ENCODE peak calls at places on chromosomes 2 and 18, in nine cellular contexts. One of them, this sample, is unnamed.

GRCh38 chr18:79540161-79540913 is 139.3 kb upstream of the CTDP1 start:
- DNase-seq in activated B cell treated with CpG ODN at 0.5 μM for 24 hours: no peak
- DNase-seq in astrocyte of the spinal cord: no peak
- DNase-seq in breast epithelium: peak
- DNase-seq in endothelial cell: no peak
- DNase-seq in fibroblast of lung: no peak
- DNase-seq in CD4-positive, alpha-beta T cell: no peak
- DNase-seq in adrenal gland: no peak
- DNase-seq in neural progenitor cell: no peak
- DNase-seq in this sample: no peak

GRCh38 chr2:41905597-41906324 is 142.1 kb upstream of the PKDCC start:
- DNase-seq in endothelial cell: no peak
- DNase-seq in activated B cell treated with CpG ODN at 0.5 μM for 24 hours: no peak
- DNase-seq in astrocyte of the spinal cord: no peak
- DNase-seq in fibroblast of lung: no peak
- DNase-seq in CD4-positive, alpha-beta T cell: no peak
- DNase-seq in breast epithelium: no peak
- DNase-seq in adrenal gland: no peak
- DNase-seq in neural progenitor cell: no peak
- DNase-seq in this sample: no peak

GRCh38 chr18:25831226-25831828 is 259.1 kb downstream of the SS18 start:
- DNase-seq in endothelial cell: no peak
- DNase-seq in fibroblast of lung: no peak
- DNase-seq in adrenal gland: peak
- DNase-seq in astrocyte of the spinal cord: no peak
- DNase-seq in activated B cell treated with CpG ODN at 0.5 μM for 24 hours: no peak
- DNase-seq in neural progenitor cell: no peak
- DNase-seq in CD4-positive, alpha-beta T cell: no peak
- DNase-seq in breast epithelium: no peak
- DNase-seq in this sample: no peak

GRCh38 chr2:222690564-222691200 is 19.2 kb downstream of the MOGAT1 start:
- DNase-seq in fibroblast of lung: peak
- DNase-seq in astrocyte of the spinal cord: peak
- DNase-seq in endothelial cell: peak
- DNase-seq in adrenal gland: peak
- DNase-seq in neural progenitor cell: peak
- DNase-seq in breast epithelium: peak
- DNase-seq in CD4-positive, alpha-beta T cell: peak
- DNase-seq in activated B cell treated with CpG ODN at 0.5 μM for 24 hours: peak
- DNase-seq in this sample: peak

GRCh38 chr18:45275367-45276113 is 339.7 kb upstream of the SLC14A2 start:
- DNase-seq in fibroblast of lung: peak
- DNase-seq in CD4-positive, alpha-beta T cell: no peak
- DNase-seq in activated B cell treated with CpG ODN at 0.5 μM for 24 hours: no peak
- DNase-seq in breast epithelium: no peak
- DNase-seq in adrenal gland: no peak
- DNase-seq in astrocyte of the spinal cord: peak
- DNase-seq in neural progenitor cell: peak
- DNase-seq in endothelial cell: no peak
- DNase-seq in this sample: peak

GRCh38 chr2:108691447-108691846 is 27.8 kb upstream of the RANBP2 start:
- DNase-seq in neural progenitor cell: no peak
- DNase-seq in endothelial cell: no peak
- DNase-seq in breast epithelium: no peak
- DNase-seq in CD4-positive, alpha-beta T cell: no peak
- DNase-seq in fibroblast of lung: no peak
- DNase-seq in activated B cell treated with CpG ODN at 0.5 μM for 24 hours: no peak
- DNase-seq in astrocyte of the spinal cord: no peak
- DNase-seq in adrenal gland: no peak
- DNase-seq in this sample: no peak

GRCh38 chr2:12456293-12457151 is 260.2 kb upstream of the TRIB2 start:
- DNase-seq in fibroblast of lung: peak
- DNase-seq in breast epithelium: peak
- DNase-seq in adrenal gland: peak
- DNase-seq in activated B cell treated with CpG ODN at 0.5 μM for 24 hours: peak
- DNase-seq in neural progenitor cell: peak
- DNase-seq in CD4-positive, alpha-beta T cell: peak
- DNase-seq in endothelial cell: no peak
- DNase-seq in astrocyte of the spinal cord: peak
- DNase-seq in this sample: peak

GRCh38 chr18:73739098-73739497 is 408.5 kb downstream of the FBXO15 start:
- DNase-seq in neural progenitor cell: no peak
- DNase-seq in adrenal gland: no peak
- DNase-seq in astrocyte of the spinal cord: peak
- DNase-seq in endothelial cell: no peak
- DNase-seq in breast epithelium: no peak
- DNase-seq in CD4-positive, alpha-beta T cell: no peak
- DNase-seq in fibroblast of lung: no peak
- DNase-seq in activated B cell treated with CpG ODN at 0.5 μM for 24 hours: no peak
- DNase-seq in this sample: no peak

GRCh38 chr18:35580748-35581534 is 599 bp upstream of the GALNT1 start:
- DNase-seq in adrenal gland: peak
- DNase-seq in breast epithelium: peak
- DNase-seq in neural progenitor cell: peak
- DNase-seq in fibroblast of lung: peak
- DNase-seq in activated B cell treated with CpG ODN at 0.5 μM for 24 hours: peak
- DNase-seq in astrocyte of the spinal cord: peak
- DNase-seq in CD4-positive, alpha-beta T cell: peak
- DNase-seq in endothelial cell: peak
- DNase-seq in this sample: peak

GRCh38 chr2:162890690-162891311 is 52.2 kb upstream of the KCNH7 start:
- DNase-seq in adrenal gland: peak
- DNase-seq in neural progenitor cell: peak
- DNase-seq in astrocyte of the spinal cord: peak
- DNase-seq in CD4-positive, alpha-beta T cell: no peak
- DNase-seq in fibroblast of lung: peak
- DNase-seq in endothelial cell: peak
- DNase-seq in breast epithelium: no peak
- DNase-seq in activated B cell treated with CpG ODN at 0.5 μM for 24 hours: no peak
- DNase-seq in this sample: peak

GRCh38 chr2:145530653-145531052 is 1010.7 kb upstream of the ZEB2 start:
- DNase-seq in fibroblast of lung: no peak
- DNase-seq in breast epithelium: no peak
- DNase-seq in activated B cell treated with CpG ODN at 0.5 μM for 24 hours: no peak
- DNase-seq in astrocyte of the spinal cord: no peak
- DNase-seq in CD4-positive, alpha-beta T cell: no peak
- DNase-seq in adrenal gland: no peak
- DNase-seq in endothelial cell: no peak
- DNase-seq in neural progenitor cell: no peak
- DNase-seq in this sample: no peak

GRCh38 chr2:197008229-197008628 is 81.7 kb upstream of the PGAP1 start:
- DNase-seq in fibroblast of lung: peak
- DNase-seq in activated B cell treated with CpG ODN at 0.5 μM for 24 hours: no peak
- DNase-seq in CD4-positive, alpha-beta T cell: no peak
- DNase-seq in astrocyte of the spinal cord: no peak
- DNase-seq in endothelial cell: no peak
- DNase-seq in adrenal gland: no peak
- DNase-seq in breast epithelium: no peak
- DNase-seq in neural progenitor cell: no peak
- DNase-seq in this sample: peak

GRCh38 chr2:240991378-240992263 is 6.8 kb upstream of the SNED1 start:
- DNase-seq in neural progenitor cell: no peak
- DNase-seq in adrenal gland: peak
- DNase-seq in breast epithelium: peak
- DNase-seq in CD4-positive, alpha-beta T cell: peak
- DNase-seq in activated B cell treated with CpG ODN at 0.5 μM for 24 hours: peak
- DNase-seq in fibroblast of lung: peak
- DNase-seq in endothelial cell: no peak
- DNase-seq in astrocyte of the spinal cord: peak
- DNase-seq in this sample: peak

GRCh38 chr2:40488101-40488598 is 36.3 kb upstream of the SLC8A1 start:
- DNase-seq in astrocyte of the spinal cord: peak
- DNase-seq in neural progenitor cell: peak
- DNase-seq in endothelial cell: no peak
- DNase-seq in adrenal gland: no peak
- DNase-seq in activated B cell treated with CpG ODN at 0.5 μM for 24 hours: no peak
- DNase-seq in CD4-positive, alpha-beta T cell: no peak
- DNase-seq in fibroblast of lung: peak
- DNase-seq in breast epithelium: no peak
- DNase-seq in this sample: peak

GRCh38 chr2:74009577-74009976 is 24.9 kb downstream of the TET3 start:
- DNase-seq in astrocyte of the spinal cord: no peak
- DNase-seq in breast epithelium: no peak
- DNase-seq in endothelial cell: no peak
- DNase-seq in fibroblast of lung: no peak
- DNase-seq in activated B cell treated with CpG ODN at 0.5 μM for 24 hours: no peak
- DNase-seq in adrenal gland: no peak
- DNase-seq in neural progenitor cell: no peak
- DNase-seq in CD4-positive, alpha-beta T cell: no peak
- DNase-seq in this sample: no peak

GRCh38 chr2:11080253-11081115 is 74.8 kb upstream of the SLC66A3 start:
- DNase-seq in fibroblast of lung: no peak
- DNase-seq in neural progenitor cell: peak
- DNase-seq in adrenal gland: no peak
- DNase-seq in astrocyte of the spinal cord: no peak
- DNase-seq in breast epithelium: no peak
- DNase-seq in endothelial cell: no peak
- DNase-seq in CD4-positive, alpha-beta T cell: no peak
- DNase-seq in activated B cell treated with CpG ODN at 0.5 μM for 24 hours: no peak
- DNase-seq in this sample: no peak

GRCh38 chr2:173373286-173373685 is 18.6 kb downstream of the CDCA7 start:
- DNase-seq in activated B cell treated with CpG ODN at 0.5 μM for 24 hours: no peak
- DNase-seq in CD4-positive, alpha-beta T cell: no peak
- DNase-seq in adrenal gland: no peak
- DNase-seq in neural progenitor cell: no peak
- DNase-seq in astrocyte of the spinal cord: no peak
- DNase-seq in fibroblast of lung: no peak
- DNase-seq in breast epithelium: no peak
- DNase-seq in endothelial cell: no peak
- DNase-seq in this sample: no peak

GRCh38 chr2:59660262-59660661 is 893.2 kb downstream of the BCL11A start:
- DNase-seq in activated B cell treated with CpG ODN at 0.5 μM for 24 hours: no peak
- DNase-seq in adrenal gland: no peak
- DNase-seq in CD4-positive, alpha-beta T cell: no peak
- DNase-seq in endothelial cell: no peak
- DNase-seq in fibroblast of lung: no peak
- DNase-seq in breast epithelium: no peak
- DNase-seq in neural progenitor cell: no peak
- DNase-seq in astrocyte of the spinal cord: no peak
- DNase-seq in this sample: no peak

GRCh38 chr2:59664946-59665345 is 888.5 kb downstream of the BCL11A start:
- DNase-seq in breast epithelium: no peak
- DNase-seq in fibroblast of lung: no peak
- DNase-seq in endothelial cell: no peak
- DNase-seq in neural progenitor cell: no peak
- DNase-seq in adrenal gland: no peak
- DNase-seq in astrocyte of the spinal cord: no peak
- DNase-seq in activated B cell treated with CpG ODN at 0.5 μM for 24 hours: no peak
- DNase-seq in CD4-positive, alpha-beta T cell: no peak
- DNase-seq in this sample: no peak
- TF ChIP-seq CTCF in breast epithelium: no peak
- TF ChIP-seq CTCF in fibroblast of lung: no peak
- TF ChIP-seq CTCF in endothelial cell: no peak
- TF ChIP-seq CTCF in neural progenitor cell: no peak
- TF ChIP-seq CTCF in adrenal gland: no peak
- TF ChIP-seq CTCF in astrocyte of the spinal cord: no peak
- TF ChIP-seq CTCF in activated B cell treated with CpG ODN at 0.5 μM for 24 hours: no peak
- TF ChIP-seq CTCF in CD4-positive, alpha-beta T cell: no peak
- TF ChIP-seq CTCF in this sample: no peak

GRCh38 chr2:30472326-30472725 is 25.3 kb downstream of the LCLAT1 start:
- DNase-seq in neural progenitor cell: no peak
- DNase-seq in endothelial cell: no peak
- DNase-seq in astrocyte of the spinal cord: no peak
- DNase-seq in activated B cell treated with CpG ODN at 0.5 μM for 24 hours: no peak
- DNase-seq in fibroblast of lung: peak
- DNase-seq in breast epithelium: no peak
- DNase-seq in adrenal gland: no peak
- DNase-seq in CD4-positive, alpha-beta T cell: no peak
- DNase-seq in this sample: peak
- TF ChIP-seq CTCF in neural progenitor cell: no peak
- TF ChIP-seq CTCF in endothelial cell: no peak
- TF ChIP-seq CTCF in astrocyte of the spinal cord: no peak
- TF ChIP-seq CTCF in activated B cell treated with CpG ODN at 0.5 μM for 24 hours: no peak
- TF ChIP-seq CTCF in fibroblast of lung: peak
- TF ChIP-seq CTCF in breast epithelium: no peak
- TF ChIP-seq CTCF in adrenal gland: no peak
- TF ChIP-seq CTCF in CD4-positive, alpha-beta T cell: no peak
- TF ChIP-seq CTCF in this sample: no peak

GRCh38 chr2:227285741-227286140 is 39.3 kb upstream of the MFF start:
- DNase-seq in breast epithelium: no peak
- DNase-seq in endothelial cell: no peak
- DNase-seq in fibroblast of lung: no peak
- DNase-seq in neural progenitor cell: no peak
- DNase-seq in CD4-positive, alpha-beta T cell: no peak
- DNase-seq in activated B cell treated with CpG ODN at 0.5 μM for 24 hours: no peak
- DNase-seq in astrocyte of the spinal cord: no peak
- DNase-seq in adrenal gland: no peak
- DNase-seq in this sample: no peak
- TF ChIP-seq CTCF in breast epithelium: no peak
- TF ChIP-seq CTCF in endothelial cell: no peak
- TF ChIP-seq CTCF in fibroblast of lung: no peak
- TF ChIP-seq CTCF in neural progenitor cell: no peak
- TF ChIP-seq CTCF in CD4-positive, alpha-beta T cell: no peak
- TF ChIP-seq CTCF in activated B cell treated with CpG ODN at 0.5 μM for 24 hours: no peak
- TF ChIP-seq CTCF in astrocyte of the spinal cord: no peak
- TF ChIP-seq CTCF in adrenal gland: no peak
- TF ChIP-seq CTCF in this sample: no peak

GRCh38 chr2:199019898-199020507 is 437.7 kb downstream of the SATB2 start:
- DNase-seq in CD4-positive, alpha-beta T cell: no peak
- DNase-seq in neural progenitor cell: peak
- DNase-seq in breast epithelium: no peak
- DNase-seq in adrenal gland: peak
- DNase-seq in activated B cell treated with CpG ODN at 0.5 μM for 24 hours: no peak
- DNase-seq in fibroblast of lung: peak
- DNase-seq in endothelial cell: peak
- DNase-seq in astrocyte of the spinal cord: peak
- DNase-seq in this sample: peak
- TF ChIP-seq CTCF in CD4-positive, alpha-beta T cell: no peak
- TF ChIP-seq CTCF in neural progenitor cell: peak
- TF ChIP-seq CTCF in breast epithelium: no peak
- TF ChIP-seq CTCF in adrenal gland: no peak
- TF ChIP-seq CTCF in activated B cell treated with CpG ODN at 0.5 μM for 24 hours: no peak
- TF ChIP-seq CTCF in fibroblast of lung: peak
- TF ChIP-seq CTCF in endothelial cell: peak
- TF ChIP-seq CTCF in astrocyte of the spinal cord: peak
- TF ChIP-seq CTCF in this sample: peak